ENCODE peak calls at places on chromosome 20, in six cellular contexts. M is stimulated activated CD4-positive, alpha-beta T cell treated with anti-CD3 and anti-CD28 coated beads, TNF-alpha, amount 100 ng/mL, for 24 hours; S is ascending aorta; W is HTR-8/SVneo; V is left ventricle myocardium inferior; Y is GM04504. N is an unnamed sample.

GRCh38 chr20:36924167-36925045 is 27.1 kb downstream of the SAMHD1 start:
- DNase-seq in S (no peak), Y (no peak), M (no peak), V (no peak), W (no peak), N (no peak)

GRCh38 chr20:58842276-58842675 is 8.4 kb downstream of the GNAS-AS1 start:
- DNase-seq in S (no peak), W (no peak), Y (no peak), M (no peak), V (no peak), N (no peak)

GRCh38 chr20:40991181-40991889 is 37.3 kb upstream of the TOP1 start:
- DNase-seq in Y (no peak), S (peak), V (no peak), W (no peak), M (no peak), N (no peak)

GRCh38 chr20:45343867-45344721 is 4.1 kb downstream of the SDC4 start:
- DNase-seq in V (no peak), M (no peak), W (peak), Y (peak), S (peak), N (no peak)

GRCh38 chr20:2973574-2973973 is 69.8 kb upstream of the GNRH2 start:
- DNase-seq in W (no peak), Y (no peak), M (no peak), V (no peak), S (no peak), N (no peak)

GRCh38 chr20:46031701-46032254 is 2.8 kb downstream of the SLC12A5 start:
- DNase-seq in W (no peak), M (no peak), S (no peak), Y (no peak), V (no peak), N (no peak)

GRCh38 chr20:20363449-20364015 is 4.4 kb upstream of the INSM1 start:
- DNase-seq in V (no peak), W (no peak), S (no peak), M (no peak), Y (no peak), N (no peak)

GRCh38 chr20:43404880-43405279 is 52.8 kb upstream of the SRSF6 start:
- DNase-seq in V (no peak), M (no peak), W (no peak), Y (no peak), S (no peak), N (no peak)

GRCh38 chr20:9338101-9338500 is 176.3 kb upstream of the LAMP5 start:
- DNase-seq in S (no peak), Y (no peak), V (no peak), W (no peak), M (no peak), N (no peak)

GRCh38 chr20:13102689-13103088 is 93.9 kb downstream of the SPTLC3 start:
- DNase-seq in S (no peak), M (no peak), W (no peak), Y (no peak), V (no peak), N (no peak)

GRCh38 chr20:59217162-59217561 is 53.5 kb downstream of the ZNF831 start:
- DNase-seq in S (no peak), V (no peak), M (no peak), Y (no peak), W (no peak), N (no peak)

GRCh38 chr20:43900062-43900461 is 14.6 kb upstream of the TOX2 start:
- DNase-seq in Y (no peak), V (no peak), M (no peak), W (no peak), S (no peak), N (no peak)

GRCh38 chr20:58777657-58778056 is 73.0 kb downstream of the GNAS-AS1 start:
- DNase-seq in V (no peak), W (no peak), Y (no peak), M (no peak), S (no peak), N (no peak)

GRCh38 chr20:20655883-20656282 is 56.6 kb downstream of the RALGAPA2 start:
- DNase-seq in S (no peak), Y (no peak), W (no peak), V (no peak), M (no peak), N (no peak)

GRCh38 chr20:17622086-17622850 is 52.4 kb downstream of the DSTN start:
- DNase-seq in W (no peak), V (peak), Y (no peak), M (no peak), S (peak), N (no peak)

GRCh38 chr20:25177890-25178321 is 17.6 kb upstream of the ENTPD6 start:
- DNase-seq in S (no peak), Y (no peak), V (no peak), M (no peak), W (no peak), N (no peak)

GRCh38 chr20:34710568-34710839 is 6.4 kb downstream of the TP53INP2 start:
- DNase-seq in Y (no peak), V (no peak), W (no peak), S (no peak), M (no peak), N (no peak)

GRCh38 chr20:17638835-17639407 is 43.1 kb downstream of the RRBP1 start:
- DNase-seq in Y (no peak), S (no peak), V (no peak), W (no peak), M (no peak), N (no peak)

GRCh38 chr20:47642118-47642517 is 140.4 kb downstream of the NCOA3 start:
- DNase-seq in Y (no peak), V (no peak), W (no peak), M (no peak), S (no peak), N (no peak)

GRCh38 chr20:13418263-13419229 is 197.5 kb downstream of the ISM1 start:
- DNase-seq in W (no peak), V (no peak), Y (no peak), S (no peak), M (no peak), N (no peak)

GRCh38 chr20:62952373-62953166 is at the start of gene SLC17A9:
- DNase-seq in Y (no peak), V (peak), W (no peak), M (no peak), S (peak), N (no peak)

GRCh38 chr20:40689943-40690835 is 1.2 kb upstream of the MAFB start:
- DNase-seq in V (peak), Y (peak), M (peak), W (peak), S (peak), N (peak)

GRCh38 chr20:10524034-10524476 is 89.0 kb downstream of the SLX4IP start:
- DNase-seq in M (no peak), W (no peak), Y (no peak), V (peak), S (peak), N (no peak)

GRCh38 chr20:47357296-47358051 is 975 bp upstream of the ZMYND8 start:
- DNase-seq in W (peak), S (peak), V (peak), M (peak), Y (peak), N (no peak)

GRCh38 chr20:1930165-1930564 is 35.0 kb downstream of the SIRPA start:
- DNase-seq in S (no peak), W (no peak), M (no peak), Y (no peak), V (no peak), N (no peak)

GRCh38 chr20:44370639-44371218 is 15.2 kb downstream of the HNF4A start:
- DNase-seq in S (no peak), W (no peak), V (no peak), Y (no peak), M (no peak), N (no peak)

GRCh38 chr20:49320460-49320859 is 42.6 kb upstream of the ZNFX1 start:
- DNase-seq in S (no peak), Y (no peak), V (no peak), M (no peak), W (peak), N (no peak)

GRCh38 chr20:3209023-3209945 is at the start of gene ITPA:
- DNase-seq in Y (no peak), W (peak), M (peak), V (peak), S (peak), N (no peak)

GRCh38 chr20:20369353-20370086 is 1.6 kb downstream of the INSM1 start:
- DNase-seq in Y (no peak), W (no peak), M (no peak), V (no peak), S (no peak), N (no peak)

GRCh38 chr20:61251529-61252393 is at the start of gene CDH4:
- DNase-seq in W (peak), Y (no peak), V (no peak), S (no peak), M (no peak), N (no peak)

GRCh38 chr20:46057856-46058655 is 29.0 kb downstream of the SLC12A5 start:
- DNase-seq in Y (peak), V (peak), M (no peak), S (peak), W (no peak), N (no peak)

GRCh38 chr20:46088409-46089075 is 1.2 kb downstream of the NCOA5 start:
- DNase-seq in M (no peak), V (no peak), Y (no peak), S (no peak), W (peak), N (no peak)

GRCh38 chr20:63686492-63687321 is 9.7 kb upstream of the TNFRSF6B start:
- DNase-seq in V (peak), W (peak), Y (peak), S (peak), M (peak), N (no peak)

GRCh38 chr20:24208652-24209051 is 220.1 kb upstream of the GGTLC1 start:
- DNase-seq in M (no peak), W (no peak), Y (no peak), V (no peak), S (no peak), N (no peak)

GRCh38 chr20:52016022-52016421 is 175.6 kb downstream of the ZFP64 start:
- DNase-seq in Y (no peak), W (no peak), M (no peak), V (no peak), S (no peak), N (no peak)

GRCh38 chr20:53943522-53944291 is 126.7 kb downstream of the BCAS1 start:
- DNase-seq in S (no peak), M (no peak), W (peak), V (no peak), Y (no peak), N (no peak)

GRCh38 chr20:9408422-9409300 is 105.7 kb upstream of the LAMP5 start:
- DNase-seq in M (no peak), Y (peak), S (no peak), V (no peak), W (no peak), N (no peak)

GRCh38 chr20:56343861-56344381 is 14.9 kb upstream of the FAM210B start:
- DNase-seq in S (no peak), W (peak), Y (no peak), M (no peak), V (no peak), N (no peak)

GRCh38 chr20:39985276-39985675 is 703.8 kb downstream of the MAFB start:
- DNase-seq in S (no peak), M (no peak), Y (no peak), V (no peak), W (no peak), N (no peak)

N was measured in keratinocyte.